ENCODE peak calls at places on chromosomes 7 and 10, in four cellular contexts. C, J, Y and H are unnamed samples.

GRCh38 chr10:71396714-71397339 is at the start of gene CDH23:
- DNase-seq in Y (peak; percentile 72), C (no peak), J (peak; percentile 63), H (no peak)

GRCh38 chr7:146635200-146636032 is 518.8 kb downstream of the CNTNAP2 start:
- DNase-seq in J (peak; percentile 14), C (no peak), Y (no peak), H (no peak)

GRCh38 chr10:130491698-130492050 is 355.5 kb downstream of the GLRX3 start:
- DNase-seq in Y (no peak), C (no peak), J (no peak), H (no peak)

GRCh38 chr7:38535013-38535412 is 96.2 kb downstream of the AMPH start:
- DNase-seq in J (no peak), Y (no peak), C (no peak), H (no peak)

GRCh38 chr10:34647848-34648247 is 167.2 kb downstream of the PARD3 start:
- DNase-seq in Y (no peak), J (no peak), C (no peak), H (no peak)

GRCh38 chr10:49282306-49282705 is 16.7 kb upstream of the C10orf71 start:
- DNase-seq in Y (no peak), J (no peak), C (no peak), H (no peak)

GRCh38 chr7:82442492-82443043 is 1.0 kb downstream of the CACNA2D1 start:
- DNase-seq in Y (no peak), C (peak; percentile 19), J (peak; percentile 25), H (no peak)

GRCh38 chr7:28239823-28240204 is 59.2 kb upstream of the JAZF1 start:
- DNase-seq in Y (no peak), J (no peak), C (no peak), H (no peak)

GRCh38 chr10:42242135-42242805 is 396.1 kb downstream of the ZNF33B start:
- DNase-seq in C (no peak), J (no peak), Y (no peak), H (no peak)

GRCh38 chr10:36574212-36574611 is 551.2 kb upstream of the ANKRD30A start:
- DNase-seq in C (peak; percentile 6), J (no peak), Y (no peak), H (peak; percentile 59)

GRCh38 chr7:21305455-21306235 is 122.2 kb upstream of the SP4 start:
- DNase-seq in Y (no peak), C (no peak), J (no peak), H (no peak)

GRCh38 chr7:21299766-21300165 is 128.1 kb upstream of the SP4 start:
- DNase-seq in Y (no peak), J (no peak), C (no peak), H (no peak)

GRCh38 chr7:21304836-21305235 is 123.0 kb upstream of the SP4 start:
- DNase-seq in Y (no peak), C (no peak), J (peak; percentile 12), H (no peak)

GRCh38 chr7:21300692-21301091 is 127.2 kb upstream of the SP4 start:
- DNase-seq in J (no peak), C (no peak), Y (no peak), H (no peak)
- TF ChIP-seq CTCF in J (no peak), C (no peak), Y (no peak), H (no peak)

DNA sequence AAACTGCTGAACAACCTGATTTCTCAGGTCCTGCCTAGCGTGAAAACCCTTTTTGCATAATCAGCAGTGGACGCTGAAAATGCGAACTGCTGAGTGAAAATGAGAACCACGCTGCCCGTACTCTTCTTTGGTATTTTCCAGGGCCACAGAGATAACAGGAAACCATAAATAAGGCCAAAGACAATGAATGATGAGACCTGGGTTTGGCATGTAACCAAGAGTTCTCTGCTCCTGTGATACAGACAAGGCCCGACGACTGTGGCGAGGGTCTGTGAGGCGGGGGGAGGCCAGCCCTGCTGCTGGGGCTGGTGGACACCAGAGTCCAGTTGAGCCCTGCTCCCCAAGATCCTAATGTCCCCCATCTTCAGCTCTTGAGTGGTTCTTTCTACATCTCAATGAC is 236.0 kb downstream of the WDR11 start:
- DNase-seq in J (no peak), C (no peak), Y (no peak), H (no peak)
- H3K4me3 ChIP-seq in J (no peak overlapping the region), C (no peak overlapping the region), Y (no peak overlapping the region), H (no peak overlapping the region)

GRCh38 chr7:149723795-149724495 is 49.4 kb downstream of the ZNF467 start:
- DNase-seq in J (no peak), Y (no peak), C (no peak), H (no peak)
- H3K36me3 ChIP-seq in J (peaks cover 40% of the 10 kb centered on the region), Y (no peaks in the 10 kb centered on the region), C (peaks cover 57% of the 10 kb centered on the region), H (peaks cover 35% of the 10 kb centered on the region)

GRCh38 chr7:30474893-30475292 is 3.7 kb downstream of the NOD1 start:
- DNase-seq in C (peak; percentile 84), J (no peak), Y (no peak), H (no peak)

GRCh38 chr7:30476401-30477145 is 2.0 kb downstream of the NOD1 start:
- DNase-seq in Y (no peak), C (no peak), J (no peak), H (no peak)

GRCh38 chr7:30474485-30474884 is 4.1 kb downstream of the NOD1 start:
- DNase-seq in Y (no peak), J (no peak), C (no peak), H (no peak)

GRCh38 chr7:30475580-30475979 is 3.0 kb downstream of the NOD1 start:
- DNase-seq in Y (no peak), C (no peak), J (peak; percentile 54), H (no peak)

GRCh38 chr7:30478349-30479228 is at the start of gene NOD1:
- DNase-seq in J (peak; percentile 80), C (peak; percentile 63), Y (peak; percentile 74), H (no peak)
- TF ChIP-seq CTCF in J (no peak), C (no peak), Y (peak; percentile 12), H (peak; percentile 6)

DNA sequence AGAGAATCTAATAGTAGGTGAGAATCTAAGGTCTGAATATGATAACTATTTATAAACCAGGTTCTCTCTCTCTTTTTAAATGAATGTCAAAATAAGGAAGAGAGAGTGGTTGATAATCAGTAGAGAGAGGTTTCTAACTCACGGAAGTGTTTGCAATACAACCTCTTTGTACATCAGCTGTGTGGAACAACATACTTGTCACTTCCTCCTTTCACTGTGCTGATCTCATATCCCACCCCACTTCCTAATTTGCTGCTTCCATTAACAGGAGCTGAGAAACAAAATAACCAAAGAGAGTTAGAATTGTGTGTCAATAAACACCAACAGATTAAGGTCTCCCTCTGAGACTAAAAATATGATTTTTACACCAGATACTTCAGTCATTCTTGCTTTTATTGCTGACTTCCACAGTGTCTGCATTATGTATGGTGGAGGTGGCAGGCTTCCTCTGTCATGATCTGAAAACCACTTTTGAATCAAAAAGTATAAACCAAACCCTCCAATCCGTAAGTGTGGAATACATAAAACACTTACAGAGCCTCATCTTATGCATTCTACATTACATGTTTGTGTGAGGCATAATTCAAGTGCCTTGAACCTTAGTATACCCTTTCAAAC is 25.0 kb downstream of the CACUL1 start:
- DNase-seq in J (no peak), C (no peak), Y (no peak), H (no peak)
- H3K4me3 ChIP-seq in J (no peak overlapping the region), C (no peak overlapping the region), Y (no peak overlapping the region), H (no peak overlapping the region)

GRCh38 chr7:67022501-67022900 is 25.9 kb downstream of the TYW1 start:
- DNase-seq in C (no peak), Y (no peak), J (no peak), H (no peak)
- H3K36me3 ChIP-seq in C (peaks cover 22% of the 10 kb centered on the region), Y (no peaks in the 10 kb centered on the region), J (peaks cover 21% of the 10 kb centered on the region), H (peaks cover 1% of the 10 kb centered on the region)

GRCh38 chr10:103917326-103918052 is 495 bp downstream of the STN1 start:
- DNase-seq in C (peak; percentile 46), Y (peak; percentile 59), J (peak; percentile 53), H (no peak)

GRCh38 chr10:103916901-103917300 is 1.1 kb downstream of the STN1 start:
- DNase-seq in Y (no peak), C (no peak), J (no peak), H (no peak)

GRCh38 chr10:103916254-103916653 is 1.7 kb downstream of the STN1 start:
- DNase-seq in J (no peak), Y (no peak), C (peak; percentile 10), H (no peak)

GRCh38 chr10:103919648-103920025 is 1.7 kb upstream of the STN1 start:
- DNase-seq in J (no peak), C (no peak), Y (no peak), H (no peak)

DNA sequence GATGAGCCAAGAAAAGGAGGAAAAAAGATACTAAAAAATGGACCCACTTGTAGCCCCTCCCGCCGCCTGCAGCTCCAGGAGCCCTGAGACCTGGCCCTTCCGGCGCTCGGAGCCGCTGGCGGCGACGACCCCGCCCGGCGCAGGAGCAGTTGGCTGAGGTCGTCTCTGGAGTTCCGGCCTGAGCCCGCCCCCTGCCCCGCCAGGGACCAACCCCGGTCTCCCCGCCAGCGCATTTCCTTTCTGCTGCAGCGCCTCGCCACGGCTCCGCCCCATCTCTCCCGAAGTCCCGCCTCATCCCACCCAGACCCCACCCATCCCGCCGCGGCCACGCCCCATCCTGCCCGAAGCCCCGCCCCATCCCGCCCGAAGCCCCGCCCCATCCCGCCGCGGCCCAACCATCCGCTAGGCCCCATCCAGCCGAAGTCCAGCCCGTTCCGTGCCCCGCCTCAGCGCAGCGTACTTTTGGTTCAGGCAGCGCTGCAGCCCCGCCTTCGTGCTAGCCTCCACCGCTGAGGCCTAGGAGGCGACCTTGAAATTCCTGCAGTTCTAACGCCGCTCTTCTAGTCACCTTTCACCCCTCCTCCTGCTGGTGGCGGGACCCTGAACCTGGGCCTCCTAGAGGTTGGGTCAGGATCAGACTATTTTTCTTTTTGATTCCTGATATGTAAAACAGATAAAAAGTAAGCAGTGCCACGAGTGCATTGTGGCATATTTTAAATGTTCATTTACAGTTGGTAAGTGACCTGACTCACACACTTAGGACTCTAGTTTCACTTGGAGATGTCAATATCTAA is at the start of gene STN1:
- DNase-seq in J (peak; percentile 98), C (peak; percentile 96), Y (peak; percentile 97), H (peak; percentile 68)
- TF ChIP-seq CTCF in J (no peak), C (peak; percentile 13), Y (no peak), H (peak; percentile 24)

DNA sequence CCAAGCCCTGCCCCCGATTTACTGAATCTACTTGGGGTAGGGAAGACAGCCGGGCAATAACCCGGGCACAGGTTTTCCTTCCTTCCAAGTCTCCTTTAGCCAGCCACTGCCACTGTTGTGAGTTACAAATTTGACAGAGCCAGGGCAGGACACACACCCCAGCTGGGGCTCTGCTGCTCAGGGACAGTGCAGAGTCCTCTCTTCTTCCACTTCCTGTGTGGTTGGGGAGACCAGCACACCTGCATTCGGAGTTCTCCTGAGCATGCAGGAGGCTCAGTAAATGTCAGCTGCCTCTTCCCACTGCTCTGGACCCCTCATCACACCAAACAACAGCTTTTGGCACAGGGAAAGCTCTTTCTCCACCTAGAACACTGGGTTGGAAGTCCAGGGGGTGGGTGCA is 21.3 kb downstream of the CHST15 start:
- DNase-seq in J (no peak), Y (no peak), C (no peak), H (no peak)
- H3K4me3 ChIP-seq in J (no peak overlapping the region), Y (no peak overlapping the region), C (no peak overlapping the region), H (no peak overlapping the region)

GRCh38 chr10:120838941-120839340 is 12.2 kb upstream of the WDR11 start:
- DNase-seq in J (no peak), Y (no peak), C (no peak), H (no peak)
- H3K36me3 ChIP-seq in J (no peaks in the 10 kb centered on the region), Y (no peaks in the 10 kb centered on the region), C (no peaks in the 10 kb centered on the region), H (no peaks in the 10 kb centered on the region)